ENCODE peak calls at places on chromosome 6, in nine cellular contexts. F, H, Z, M, S, I, L, E and C are unnamed samples.

GRCh38 chr6:105691064-105691463 is 288.2 kb upstream of the PREP start:
- DNase-seq in Z (no peak), M (no peak), F (no peak), I (no peak), E (no peak), S (no peak), L (no peak), H (no peak), C (no peak)

GRCh38 chr6:159466934-159467333 is 226.1 kb downstream of the SOD2 start:
- DNase-seq in L (no peak), M (no peak), Z (no peak), I (no peak), F (no peak), E (no peak), S (no peak), H (no peak), C (no peak)

GRCh38 chr6:36076178-36077088 is 48.8 kb downstream of the MAPK14 start:
- DNase-seq in F (no peak), I (no peak), L (no peak), S (no peak), M (no peak), Z (no peak), E (no peak), H (no peak), C (no peak)

GRCh38 chr6:152983637-152984386 is 971 bp upstream of the FBXO5 start:
- DNase-seq in S (peak), I (peak), F (peak), M (no peak), E (peak), H (no peak), Z (peak), L (peak), C (peak)

GRCh38 chr6:3724451-3725144 is 26.9 kb downstream of the PXDC1 start:
- DNase-seq in S (no peak), I (no peak), Z (no peak), M (no peak), F (no peak), E (no peak), H (no peak), L (no peak), C (no peak)

GRCh38 chr6:162625846-162626540 is 101.6 kb downstream of the PRKN start:
- DNase-seq in H (no peak), E (no peak), S (no peak), F (no peak), I (no peak), Z (no peak), M (no peak), L (no peak), C (no peak)

GRCh38 chr6:159056941-159057340 is 12.2 kb upstream of the TAGAP start:
- DNase-seq in Z (no peak), E (no peak), I (no peak), F (no peak), S (no peak), H (no peak), M (no peak), L (no peak), C (no peak)

GRCh38 chr6:166826264-166826663 is 130.1 kb downstream of the RNASET2 start:
- DNase-seq in H (no peak), L (no peak), S (no peak), F (no peak), Z (no peak), M (no peak), I (no peak), E (no peak), C (no peak)

GRCh38 chr6:62612526-62612925 is 326.5 kb upstream of the KHDRBS2 start:
- DNase-seq in I (no peak), Z (no peak), L (no peak), S (no peak), E (no peak), H (no peak), M (no peak), F (no peak), C (no peak)

DNA sequence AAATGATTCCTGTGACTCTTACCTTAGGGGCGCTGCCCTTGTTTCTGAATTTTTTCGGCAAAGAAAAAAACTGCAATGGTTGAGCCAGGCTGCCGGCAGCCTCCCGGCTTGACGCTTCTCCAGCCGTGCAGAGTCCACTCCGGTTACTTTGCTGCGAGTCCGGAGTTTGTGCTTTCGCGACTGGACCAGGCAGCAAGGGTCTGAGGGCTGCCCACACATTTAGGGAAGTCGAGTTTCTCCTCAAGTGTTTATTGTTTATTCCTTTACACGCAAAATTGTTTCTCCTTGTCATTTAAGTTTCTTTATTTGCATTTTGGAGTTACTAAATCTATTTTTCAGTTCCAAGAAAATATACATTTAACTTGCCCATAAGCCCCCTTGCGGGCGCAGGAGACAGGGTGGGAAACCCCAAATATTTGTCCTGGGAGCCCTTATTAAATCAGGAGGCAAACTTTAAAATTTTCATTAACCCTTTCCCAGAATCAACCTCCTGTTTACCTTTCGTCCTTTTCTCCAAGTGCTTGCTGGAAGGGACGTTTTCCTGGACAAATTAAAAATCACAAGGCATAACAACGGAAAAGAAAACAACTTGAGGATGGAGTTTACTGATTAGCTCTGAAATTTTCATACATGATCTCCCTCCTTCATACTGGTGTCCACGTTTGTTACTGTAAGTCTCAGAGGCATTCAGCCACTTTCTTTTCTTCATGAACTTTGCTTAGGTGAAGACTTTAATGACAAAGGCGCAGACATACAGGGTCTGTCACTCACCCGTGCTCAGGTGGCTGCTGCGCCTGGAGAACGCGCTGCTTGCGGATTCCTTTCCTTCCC is 1.7 kb upstream of the PDE10A start:
- DNase-seq in S (no peak), F (no peak), H (no peak), Z (no peak), I (no peak), M (no peak), L (no peak), E (no peak), C (no peak)
- TF ChIP-seq CTCF in S (no peak), F (no peak), H (no peak), Z (no peak), I (peak), M (no peak), L (no peak), E (no peak), C (no peak)

DNA sequence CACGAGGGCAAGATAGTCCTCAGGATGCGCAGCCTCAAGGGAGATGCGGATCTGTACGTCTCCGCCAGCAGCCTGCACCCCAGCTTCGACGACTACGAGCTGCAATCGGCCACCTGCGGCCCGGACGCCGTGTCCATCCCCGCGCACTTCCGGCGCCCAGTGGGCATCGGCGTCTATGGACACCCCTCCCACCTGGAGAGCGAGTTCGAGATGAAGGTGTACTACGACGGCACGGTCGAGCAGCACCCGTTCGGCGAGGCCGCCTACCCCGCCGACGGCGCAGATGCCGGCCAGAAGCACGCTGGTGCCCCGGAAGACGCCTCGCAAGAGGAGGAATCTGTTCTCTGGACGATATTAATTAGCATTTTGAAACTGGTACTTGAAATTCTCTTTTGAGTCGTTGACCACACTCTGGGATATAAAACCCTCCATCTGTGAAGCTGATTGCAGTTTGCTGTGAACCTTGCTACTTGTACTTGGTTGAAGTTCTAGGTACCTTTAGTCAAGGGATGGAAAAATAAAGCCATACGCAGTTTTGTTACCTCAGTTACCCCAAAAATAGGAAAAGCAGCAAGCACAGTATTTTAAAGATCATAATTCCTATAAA is 817 bp downstream of the C6orf120 start:
- DNase-seq in Z (peak), F (no peak), M (peak), S (no peak), E (peak), I (peak), L (no peak), H (no peak), C (no peak)
- TF ChIP-seq CTCF in Z (no peak), F (no peak), M (no peak), S (no peak), E (no peak), I (no peak), L (no peak), H (no peak), C (no peak)

DNA sequence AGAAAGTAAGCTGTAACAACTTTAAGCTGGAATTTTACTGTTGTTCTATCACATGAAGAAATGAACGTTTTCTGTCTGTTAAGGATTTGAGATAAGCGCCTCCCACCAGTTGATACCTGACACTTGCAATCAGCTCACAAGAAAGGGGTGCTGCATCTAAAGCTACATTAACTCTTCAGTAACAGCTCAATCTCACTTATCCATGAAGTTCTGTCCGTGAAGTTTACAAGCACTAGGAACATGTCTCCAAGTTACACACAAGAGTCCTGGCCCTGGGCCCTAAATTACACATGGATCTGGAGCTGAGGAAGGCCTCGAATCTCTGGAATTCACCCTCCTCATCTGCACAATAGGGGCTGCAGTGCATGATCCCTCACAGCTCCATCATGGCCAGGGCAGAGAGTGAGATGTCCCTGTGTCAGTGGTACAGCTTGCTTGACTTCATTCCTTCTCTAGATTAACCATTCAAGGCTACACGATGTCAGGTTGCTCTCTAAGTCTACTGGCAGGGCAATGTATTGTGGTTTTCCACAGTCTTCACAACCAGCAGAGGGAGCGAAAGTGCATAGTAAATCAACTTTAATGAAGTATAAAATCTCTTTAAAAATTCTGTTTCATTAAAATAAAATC is 182.4 kb upstream of the MCHR2 start:
- DNase-seq in I (peak), H (peak), Z (peak), L (peak), E (peak), M (no peak), S (peak), F (no peak), C (no peak)
- TF ChIP-seq CTCF in I (no peak), H (peak), Z (peak), L (peak), E (peak), M (no peak), S (peak), F (peak), C (peak)

DNA sequence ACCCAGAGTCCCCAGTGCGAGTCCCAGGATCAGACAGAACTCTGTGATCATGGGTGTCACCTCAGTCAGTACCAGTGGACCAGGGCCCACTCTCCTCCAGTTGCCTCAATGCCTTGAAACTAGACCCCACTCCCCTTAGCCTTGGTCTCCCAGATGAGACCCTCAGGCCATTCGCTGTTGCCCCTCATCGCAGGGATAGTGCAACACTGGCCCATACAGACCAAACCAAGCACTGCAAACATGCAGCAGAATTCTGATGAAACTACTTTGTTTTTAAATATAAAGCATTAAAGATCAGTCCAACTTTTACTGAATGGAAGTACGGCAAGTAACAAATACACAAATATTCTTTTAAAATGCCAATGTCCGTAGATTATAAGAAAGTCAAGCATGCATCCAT is 101.2 kb upstream of the NT5E start:
- DNase-seq in E (no peak), M (no peak), L (no peak), I (no peak), S (no peak), F (peak), Z (no peak), H (no peak), C (no peak)
- TF ChIP-seq CTCF in E (no peak), M (no peak), L (no peak), I (no peak), S (peak), F (peak), Z (no peak), H (peak), C (no peak)

GRCh38 chr6:89494131-89494793 is 61.3 kb downstream of the ANKRD6 start:
- DNase-seq in S (no peak), E (no peak), L (no peak), I (no peak), M (no peak), Z (peak), F (no peak), H (no peak), C (peak)
- TF ChIP-seq CTCF in S (no peak), E (peak), L (no peak), I (peak), M (no peak), Z (peak), F (peak), H (no peak), C (no peak)

GRCh38 chr6:34272022-34272926 is 23.5 kb upstream of the SMIM29 start:
- DNase-seq in Z (no peak), E (no peak), M (peak), F (peak), H (no peak), I (peak), L (no peak), S (no peak), C (no peak)
- TF ChIP-seq CTCF in Z (peak), E (no peak), M (no peak), F (peak), H (no peak), I (no peak), L (no peak), S (no peak), C (no peak)

DNA sequence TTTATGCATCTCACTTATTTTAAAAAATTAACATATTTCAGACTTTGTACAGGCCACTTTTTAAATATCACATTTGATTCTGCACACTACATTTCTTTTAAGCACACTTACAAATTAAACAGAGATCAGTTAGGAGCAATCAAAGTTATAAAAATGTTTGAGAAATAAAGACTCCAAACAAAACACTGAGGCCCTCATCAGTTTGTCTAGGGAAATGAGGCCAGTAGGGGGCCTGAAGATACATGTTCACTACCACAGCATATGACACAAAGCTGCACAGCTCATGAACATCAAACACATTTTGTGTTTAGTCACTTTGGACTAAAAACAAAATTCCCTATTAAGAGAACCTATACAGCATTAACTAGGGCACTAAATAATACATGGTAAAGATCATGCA is 180.5 kb downstream of the PDE7B start:
- DNase-seq in E (no peak), L (peak), S (no peak), M (no peak), F (no peak), H (no peak), Z (peak), I (peak), C (peak)
- TF ChIP-seq CTCF in E (peak), L (peak), S (peak), M (no peak), F (no peak), H (peak), Z (peak), I (peak), C (peak)

GRCh38 chr6:33934726-33935270 is 131.0 kb upstream of the MLN start:
- DNase-seq in S (no peak), M (no peak), H (no peak), I (no peak), F (no peak), L (no peak), E (no peak), Z (no peak), C (no peak)

GRCh38 chr6:33931799-33932198 is 128.0 kb upstream of the MLN start:
- DNase-seq in F (no peak), I (no peak), L (no peak), H (no peak), S (no peak), M (no peak), E (no peak), Z (no peak), C (no peak)

GRCh38 chr6:33933101-33933500 is 129.3 kb upstream of the MLN start:
- DNase-seq in M (no peak), S (no peak), Z (no peak), F (no peak), E (no peak), I (no peak), L (no peak), H (no peak), C (no peak)

GRCh38 chr6:33936911-33937310 is 133.1 kb upstream of the MLN start:
- DNase-seq in E (no peak), Z (no peak), H (no peak), S (no peak), F (no peak), L (no peak), I (no peak), M (no peak), C (no peak)

DNA sequence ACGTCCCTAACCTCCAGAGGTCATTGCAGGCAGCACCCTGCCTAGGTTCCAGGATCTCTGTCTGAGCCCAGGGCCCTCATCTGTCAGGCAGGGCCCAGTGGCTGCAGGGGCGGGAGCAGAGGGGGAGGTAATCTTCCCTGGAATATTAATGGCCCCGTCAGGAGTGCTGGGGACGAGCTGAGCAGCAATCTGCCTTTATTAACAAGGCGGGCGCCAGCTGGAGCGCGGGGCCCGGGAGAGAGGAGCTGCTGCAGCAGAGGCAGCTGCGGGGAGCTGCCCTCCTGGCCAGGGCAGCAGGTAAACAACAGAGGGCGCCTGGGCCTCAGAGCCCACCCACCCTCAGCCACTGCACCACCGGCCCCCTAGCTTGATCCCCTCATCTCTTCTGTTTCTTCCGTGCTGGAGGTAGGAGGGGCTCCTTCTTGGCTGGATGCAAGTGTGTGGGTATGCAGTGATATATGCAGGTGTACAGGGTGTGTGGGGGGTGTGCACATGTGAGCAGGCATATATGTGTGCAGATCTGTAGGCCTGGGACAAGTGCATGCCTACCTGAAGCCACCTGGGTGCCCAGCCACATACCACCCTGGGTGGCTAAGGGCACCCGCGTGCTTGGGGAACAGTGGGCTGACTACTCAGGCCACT is 131.8 kb upstream of the MLN start:
- DNase-seq in S (no peak), E (no peak), Z (no peak), F (no peak), I (no peak), L (no peak), H (no peak), M (no peak), C (no peak)
- TF ChIP-seq CTCF in S (no peak), E (no peak), Z (no peak), F (no peak), I (no peak), L (no peak), H (no peak), M (no peak), C (no peak)

GRCh38 chr6:151647871-151648639 is 154.2 kb downstream of the CCDC170 start:
- DNase-seq in L (peak), I (peak), E (no peak), F (peak), M (peak), S (no peak), Z (peak), H (no peak), C (no peak)
- TF ChIP-seq CTCF in L (peak), I (no peak), E (no peak), F (peak), M (peak), S (peak), Z (peak), H (peak), C (peak)

DNA sequence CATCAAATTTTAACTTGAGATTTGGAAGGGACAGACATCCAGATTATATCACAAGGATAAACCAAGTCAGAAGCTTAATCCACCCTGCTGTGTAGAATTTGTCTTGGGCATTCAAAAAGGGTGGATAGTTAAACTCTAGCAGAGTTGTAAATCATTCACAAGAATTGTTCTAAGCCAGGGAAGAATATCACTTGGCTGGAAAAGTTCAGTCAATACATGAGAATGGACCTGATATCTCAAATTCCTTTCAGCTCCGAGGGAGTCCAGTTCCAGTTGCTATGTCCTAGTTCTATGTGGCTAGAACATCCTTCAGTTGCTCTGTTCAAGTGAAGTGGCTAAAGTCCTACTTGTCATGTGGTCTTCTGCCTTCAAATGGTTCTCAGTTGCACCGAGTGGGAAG is 351.8 kb upstream of the JARID2 start:
- DNase-seq in H (no peak), S (no peak), I (no peak), Z (no peak), F (no peak), L (no peak), E (no peak), M (no peak), C (no peak)
- TF ChIP-seq CTCF in H (no peak), S (no peak), I (no peak), Z (no peak), F (no peak), L (no peak), E (no peak), M (no peak), C (no peak)